ENCODE peak calls at places on chromosomes 6 and 20, in four cellular contexts. E is brain microvascular endothelial cell, U is RWPE2, M is A549. I is an unnamed sample.

GRCh38 chr20:11216451-11217314 is 542.9 kb upstream of the JAG1 start:
- DNase-seq in E (peak; percentile 62), U (no peak), M (peak; percentile 16), I (no peak)

GRCh38 chr6:169960891-169961611 is 209.6 kb downstream of the ERMARD start:
- DNase-seq in E (no peak), U (no peak), M (no peak), I (no peak)

GRCh38 chr6:82040405-82041221 is 206.9 kb downstream of the IBTK start:
- DNase-seq in E (peak; percentile 64), U (no peak), M (peak; percentile 6), I (peak; percentile 32)

GRCh38 chr20:44861547-44862006 is 23.9 kb upstream of the YWHAB start:
- DNase-seq in E (peak; percentile 16), U (no peak), M (no peak), I (no peak)

GRCh38 chr20:7610681-7611080 is 329.6 kb downstream of the HAO1 start:
- DNase-seq in E (no peak), U (no peak), M (no peak), I (no peak)

GRCh38 chr6:128492386-128492785 is 28.0 kb downstream of the PTPRK start:
- DNase-seq in E (peak; percentile 80), U (no peak), M (no peak), I (peak; percentile 61)

GRCh38 chr20:62149532-62150235 is 6.1 kb downstream of the SS18L1 start:
- DNase-seq in E (no peak), U (peak; percentile 93), M (no peak), I (no peak)

GRCh38 chr20:50317644-50318043 is 127.0 kb downstream of the CEBPB start:
- DNase-seq in E (no peak), U (peak; percentile 83), M (no peak), I (no peak)

GRCh38 chr20:31551581-31552081 is 37.4 kb downstream of the HM13 start:
- DNase-seq in E (no peak), U (no peak), M (no peak), I (no peak)

GRCh38 chr6:5175195-5175594 is 85.6 kb downstream of the LYRM4 start:
- DNase-seq in E (no peak), U (no peak), M (no peak), I (no peak)

GRCh38 chr6:14633453-14633852 is 515.9 kb downstream of the CD83 start:
- DNase-seq in E (no peak), U (no peak), M (no peak), I (no peak)

GRCh38 chr6:66508433-66508832 is 801.4 kb upstream of the EYS start:
- DNase-seq in E (no peak), U (no peak), M (no peak), I (peak; percentile 58)

GRCh38 chr6:3061501-3061941 is 6.8 kb upstream of the RIPK1 start:
- DNase-seq in E (peak; percentile 89), U (no peak), M (no peak), I (no peak)

GRCh38 chr6:137000825-137001224 is 43.9 kb downstream of the IL20RA start:
- DNase-seq in E (no peak), U (no peak), M (no peak), I (no peak)

GRCh38 chr6:32177182-32177787 is 920 bp upstream of the RNF5 start:
- DNase-seq in E (peak; percentile 54), U (no peak), M (no peak), I (no peak)

GRCh38 chr6:708237-708598 is 15.3 kb upstream of the EXOC2 start:
- DNase-seq in E (no peak), U (no peak), M (no peak), I (no peak)

GRCh38 chr6:53104916-53105315 is 39.7 kb downstream of the FBXO9 start:
- DNase-seq in E (no peak), U (no peak), M (no peak), I (no peak)

GRCh38 chr6:56226946-56227879 is 20.2 kb downstream of the COL21A1 start:
- DNase-seq in E (peak; percentile 39), U (no peak), M (no peak), I (no peak)

GRCh38 chr6:1871936-1872335 is 262.2 kb downstream of the FOXC1 start:
- DNase-seq in E (no peak), U (no peak), M (no peak), I (no peak)

GRCh38 chr6:34656378-34657036 is 40.1 kb downstream of the ILRUN start:
- DNase-seq in E (no peak), U (no peak), M (no peak), I (peak; percentile 61)

GRCh38 chr6:161482517-161482903 is 208.6 kb upstream of the AGPAT4 start:
- DNase-seq in E (no peak), U (no peak), M (no peak), I (no peak)

GRCh38 chr6:1689141-1689540 is 79.4 kb downstream of the FOXC1 start:
- DNase-seq in E (no peak), U (no peak), M (no peak), I (no peak)

GRCh38 chr6:89930789-89931188 is 36.5 kb downstream of the GJA10 start:
- DNase-seq in E (no peak), U (no peak), M (no peak), I (no peak)

GRCh38 chr6:20605061-20605460 is 70.8 kb downstream of the CDKAL1 start:
- DNase-seq in E (no peak), U (no peak), M (no peak), I (no peak)

DNA sequence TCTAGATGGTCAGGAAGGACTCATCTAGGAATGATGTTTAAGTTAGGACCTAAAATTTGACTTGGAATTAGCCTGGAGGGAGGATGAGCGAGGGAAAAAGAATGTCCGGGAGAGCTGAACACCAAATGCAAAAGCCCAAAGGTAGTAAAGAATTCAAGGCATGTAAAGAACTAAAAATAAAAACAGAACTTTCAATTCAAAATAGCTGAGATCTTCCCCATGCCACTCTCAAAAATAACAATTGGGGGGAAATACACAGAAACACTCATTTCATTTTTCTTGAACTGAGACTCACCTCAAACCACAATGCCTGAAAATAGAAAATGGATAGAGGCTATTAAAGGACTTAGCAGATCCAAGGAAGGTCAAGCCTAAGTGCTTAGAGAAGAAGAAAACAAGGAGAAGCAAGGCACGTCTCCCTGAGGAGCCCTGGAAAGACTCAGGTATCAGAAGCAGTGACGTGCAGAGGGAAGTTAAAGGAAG is 10.5 kb downstream of the PXT1 start:
- DNase-seq in E (peak; percentile 31), U (no peak), M (no peak), I (no peak)
- H3K27ac ChIP-seq in E (peak overlapping the region; percentile 84), U (peak overlapping the region; percentile 62), M (peak overlapping the region; percentile 30), I (peak overlapping the region; percentile 21)

DNA sequence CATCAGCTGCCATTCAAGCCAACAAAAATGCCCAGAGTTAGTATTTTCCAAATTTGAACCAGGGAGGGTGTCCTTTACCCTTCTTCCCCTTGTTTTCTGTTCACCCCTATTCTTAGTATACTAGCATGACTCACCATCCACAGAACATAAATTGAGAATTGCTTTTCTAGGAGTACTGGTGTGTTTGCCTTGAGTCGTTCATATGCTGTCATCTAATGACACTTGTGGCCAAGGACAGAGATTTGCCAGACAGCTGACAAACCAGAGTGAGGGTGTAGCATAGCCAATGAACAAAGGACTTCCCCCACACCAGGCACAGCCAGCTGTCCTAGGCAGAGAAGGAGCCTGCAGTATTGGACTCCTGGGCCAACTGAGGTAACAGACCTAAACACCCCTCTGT is 62.2 kb downstream of the FILIP1 start:
- DNase-seq in E (peak; percentile 62), U (no peak), M (no peak), I (no peak)
- H3K4me3 ChIP-seq in E (no peak overlapping the region), U (no peak overlapping the region), M (no peak overlapping the region), I (no peak overlapping the region)

DNA sequence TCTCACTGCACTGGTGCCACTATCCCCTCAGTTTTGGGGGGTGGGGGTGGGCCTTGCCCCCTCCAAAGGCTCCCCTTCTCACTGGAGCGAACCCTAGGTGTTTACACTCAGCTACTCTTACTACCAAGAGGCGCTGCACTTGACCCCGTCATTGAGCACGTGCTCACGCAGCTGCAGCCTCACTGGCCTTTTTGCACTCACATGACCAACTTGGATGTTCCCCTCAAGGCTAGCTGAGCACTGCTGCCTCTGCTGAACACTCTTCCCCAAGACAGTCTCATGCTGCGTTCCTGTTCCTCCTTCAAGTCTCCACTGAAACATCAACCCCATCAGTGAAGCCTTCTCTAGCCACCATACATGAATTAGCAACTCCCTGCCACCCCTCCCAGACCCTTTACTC is 4.1 kb downstream of the SOD2 start:
- DNase-seq in E (no peak), U (no peak), M (no peak), I (no peak)
- H3K27ac ChIP-seq in E (no peak overlapping the region), U (no peak overlapping the region), M (no peak overlapping the region), I (no peak overlapping the region)

GRCh38 chr6:168208436-168208835 is 111.1 kb downstream of the DACT2 start:
- DNase-seq in E (no peak), U (no peak), M (no peak), I (no peak)
- H3K4me3 ChIP-seq in E (no peak overlapping the region), U (no peak overlapping the region), M (no peak overlapping the region), I (no peak overlapping the region)

GRCh38 chr20:57476641-57477461 is 48.1 kb downstream of the CTCFL start:
- DNase-seq in E (no peak), U (peak; percentile 77), M (no peak), I (no peak)
- H3K27ac ChIP-seq in E (no peak overlapping the region), U (no peak overlapping the region), M (no peak overlapping the region), I (no peak overlapping the region)